ENCODE peak calls at places on chromosomes 5 and 9, in six cellular contexts. Z, J, L, X, B and R are unnamed samples.

GRCh38 chr5:84816746-84817547 is 432.3 kb upstream of the EDIL3 start:
- DNase-seq in Z (no peak), J (no peak), L (no peak), X (no peak), B (no peak), R (no peak)

GRCh38 chr9:130200038-130200979 is 28.1 kb downstream of the NCS1 start:
- DNase-seq in Z (no peak), J (no peak), L (no peak), X (no peak), B (no peak), R (no peak)

GRCh38 chr5:158451983-158452710 is 593.2 kb upstream of the CLINT1 start:
- DNase-seq in Z (no peak), J (no peak), L (no peak), X (no peak), B (no peak), R (no peak)

GRCh38 chr5:118042076-118042475 is 946.3 kb downstream of the DTWD2 start:
- DNase-seq in Z (no peak), J (no peak), L (no peak), X (no peak), B (no peak), R (no peak)

GRCh38 chr5:103393131-103393754 is 134.7 kb downstream of the MACIR start:
- DNase-seq in Z (no peak), J (no peak), L (peak), X (no peak), B (peak), R (no peak)

GRCh38 chr9:81560851-81561732 is 128.3 kb downstream of the TLE1 start:
- DNase-seq in Z (no peak), J (no peak), L (no peak), X (no peak), B (no peak), R (no peak)

GRCh38 chr5:111235635-111236034 is 11.5 kb downstream of the CAMK4 start:
- DNase-seq in Z (no peak), J (no peak), L (no peak), X (no peak), B (no peak), R (no peak)

GRCh38 chr9:16653491-16654407 is 216.7 kb downstream of the BNC2 start:
- DNase-seq in Z (no peak), J (no peak), L (peak), X (no peak), B (no peak), R (peak)

GRCh38 chr5:133508314-133508713 is 104.0 kb downstream of the FSTL4 start:
- DNase-seq in Z (no peak), J (no peak), L (no peak), X (no peak), B (no peak), R (no peak)

GRCh38 chr9:135370411-135371375 is 108.9 kb upstream of the PPP1R26 start:
- DNase-seq in Z (no peak), J (no peak), L (no peak), X (no peak), B (no peak), R (no peak)

GRCh38 chr5:177512736-177513380 is 3.2 kb upstream of the DOK3 start:
- DNase-seq in Z (no peak), J (no peak), L (no peak), X (no peak), B (no peak), R (no peak)

GRCh38 chr5:172361566-172362238 is 78.1 kb upstream of the UBTD2 start:
- DNase-seq in Z (no peak), J (no peak), L (peak), X (no peak), B (peak), R (no peak)

GRCh38 chr5:6508931-6509330 is 60.3 kb downstream of the UBE2QL1 start:
- DNase-seq in Z (no peak), J (no peak), L (no peak), X (no peak), B (no peak), R (no peak)

GRCh38 chr5:50667653-50668403 is 1.4 kb downstream of the PARP8 start:
- DNase-seq in Z (no peak), J (peak), L (peak), X (peak), B (no peak), R (peak)

GRCh38 chr5:65163698-65164097 is 318.0 kb downstream of the ADAMTS6 start:
- DNase-seq in Z (no peak), J (no peak), L (no peak), X (no peak), B (peak), R (no peak)

GRCh38 chr5:1641041-1641440 is 117.3 kb upstream of the LPCAT1 start:
- DNase-seq in Z (no peak), J (no peak), L (no peak), X (no peak), B (no peak), R (no peak)

GRCh38 chr9:125878241-125878640 is 131.1 kb downstream of the PBX3 start:
- DNase-seq in Z (no peak), J (no peak), L (peak), X (no peak), B (no peak), R (peak)

GRCh38 chr5:98904786-98905185 is 24.0 kb downstream of the CHD1 start:
- DNase-seq in Z (no peak), J (no peak), L (no peak), X (no peak), B (no peak), R (no peak)

GRCh38 chr5:173969167-173970049 is 19.6 kb upstream of the C5orf47 start:
- DNase-seq in Z (no peak), J (no peak), L (no peak), X (no peak), B (no peak), R (no peak)

GRCh38 chr5:78720997-78721396 is 72.4 kb upstream of the LHFPL2 start:
- DNase-seq in Z (no peak), J (no peak), L (no peak), X (peak), B (no peak), R (no peak)

GRCh38 chr9:124259273-124260078 is 1.7 kb downstream of the NEK6 start:
- DNase-seq in Z (peak), J (no peak), L (peak), X (no peak), B (peak), R (peak)

GRCh38 chr9:33244150-33244784 is 4.3 kb downstream of the SPINK4 start:
- DNase-seq in Z (no peak), J (no peak), L (no peak), X (no peak), B (no peak), R (no peak)

GRCh38 chr9:120402741-120403542 is 177.0 kb downstream of the CDK5RAP2 start:
- DNase-seq in Z (no peak), J (no peak), L (no peak), X (no peak), B (peak), R (no peak)

GRCh38 chr9:106783121-106783520 is 79.8 kb upstream of the ZNF462 start:
- DNase-seq in Z (no peak), J (no peak), L (no peak), X (no peak), B (no peak), R (no peak)

GRCh38 chr9:109122726-109123621 is 3.2 kb upstream of the TMEM245 start:
- DNase-seq in Z (no peak), J (no peak), L (no peak), X (no peak), B (no peak), R (no peak)

GRCh38 chr9:96135071-96135825 is 166.7 kb downstream of the HSD17B3 start:
- DNase-seq in Z (no peak), J (no peak), L (no peak), X (peak), B (no peak), R (no peak)

GRCh38 chr5:133460172-133460758 is 152.1 kb downstream of the FSTL4 start:
- DNase-seq in Z (no peak), J (no peak), L (no peak), X (no peak), B (no peak), R (peak)